ENCODE peak calls at places on chromosome 2, in eight cellular contexts. M, A, B, Q, O, T, J and E are unnamed samples.

GRCh38 chr2:61889212-61889956 is 928 bp upstream of the CCT4 start:
- DNase-seq in A (no peak), Q (peak), B (peak), T (no peak), M (no peak), O (no peak), J (no peak), E (no peak)

GRCh38 chr2:139465789-139466188 is 685.6 kb upstream of the NXPH2 start:
- DNase-seq in O (no peak), M (no peak), T (no peak), Q (no peak), A (no peak), J (no peak), B (no peak), E (no peak)

GRCh38 chr2:7418343-7418742 is 501.1 kb downstream of the RNF144A start:
- DNase-seq in A (no peak), O (no peak), J (no peak), Q (no peak), M (no peak), B (no peak), T (no peak), E (no peak)

GRCh38 chr2:127864877-127865276 is 6.9 kb upstream of the POLR2D start:
- DNase-seq in M (no peak), O (no peak), Q (no peak), J (no peak), A (no peak), T (peak), B (no peak), E (no peak)

GRCh38 chr2:145688156-145688555 is 1168.2 kb upstream of the ZEB2 start:
- DNase-seq in B (no peak), T (no peak), M (no peak), J (no peak), A (no peak), O (no peak), Q (no peak), E (no peak)

GRCh38 chr2:20165677-20166509 is 59.0 kb downstream of the SDC1 start:
- DNase-seq in B (no peak), T (peak), A (no peak), O (no peak), M (no peak), Q (no peak), J (no peak), E (no peak)

GRCh38 chr2:8571286-8571791 is 110.5 kb upstream of the ID2 start:
- DNase-seq in Q (no peak), J (no peak), B (no peak), T (no peak), A (no peak), M (no peak), O (no peak), E (peak)

GRCh38 chr2:96317584-96317997 is 7.5 kb upstream of the ITPRIPL1 start:
- DNase-seq in T (no peak), M (no peak), O (no peak), B (no peak), A (no peak), J (no peak), Q (no peak), E (no peak)

GRCh38 chr2:237291138-237291792 is 122.7 kb downstream of the COL6A3 start:
- DNase-seq in Q (no peak), M (peak), J (no peak), O (peak), B (no peak), A (no peak), T (peak), E (no peak)

GRCh38 chr2:131010566-131010965 is 82.7 kb downstream of the FAM168B start:
- DNase-seq in M (no peak), Q (no peak), A (no peak), B (no peak), O (no peak), J (no peak), T (no peak), E (no peak)

GRCh38 chr2:43100883-43101662 is 125.3 kb downstream of the ZFP36L2 start:
- DNase-seq in A (no peak), B (peak), T (peak), O (no peak), Q (no peak), J (no peak), M (no peak), E (no peak)

GRCh38 chr2:38620282-38620977 is 17.7 kb upstream of the HNRNPLL start:
- DNase-seq in A (no peak), T (no peak), Q (no peak), B (no peak), O (no peak), J (no peak), M (no peak), E (no peak)

GRCh38 chr2:203122317-203122998 is 107.8 kb downstream of the NBEAL1 start:
- DNase-seq in Q (no peak), M (no peak), B (no peak), T (peak), O (no peak), J (no peak), A (no peak), E (no peak)

GRCh38 chr2:19368760-19369159 is 10.3 kb upstream of the OSR1 start:
- DNase-seq in M (no peak), T (no peak), B (no peak), A (no peak), O (no peak), J (no peak), Q (no peak), E (no peak)

GRCh38 chr2:238692562-238692961 is 155.3 kb upstream of the TWIST2 start:
- DNase-seq in A (no peak), T (no peak), J (no peak), O (no peak), M (no peak), Q (no peak), B (no peak), E (no peak)